ENCODE peak calls at places on chromosome 5, in six cellular contexts. W is endothelial cell of umbilical vein, H is AG09319, Z is astrocyte, T is GM10248, N is fibroblast of lung. A is an unnamed sample.
A peak's percentile ranks its signal among the peaks of the same experiment; 100 is the strongest.

GRCh38 chr5:55702612-55703345 is 9.3 kb downstream of the SLC38A9 start:
- DNase-seq in W (no peak), H (no peak), Z (no peak), T (peak; percentile 25), N (no peak), A (no peak)

GRCh38 chr5:82613886-82614285 is 335.7 kb upstream of the RPS23 start:
- DNase-seq in W (no peak), H (no peak), Z (peak; percentile 65), T (no peak), N (peak; percentile 76), A (no peak)

GRCh38 chr5:85462957-85463356 is 1078.3 kb upstream of the EDIL3 start:
- DNase-seq in W (no peak), H (no peak), Z (no peak), T (no peak), N (no peak), A (no peak)

GRCh38 chr5:65926276-65926761 is at the start of gene ERBIN:
- DNase-seq in W (peak; percentile 90), H (peak; percentile 70), Z (peak; percentile 62), T (peak; percentile 53), N (peak; percentile 75), A (peak; percentile 68)

GRCh38 chr5:147321569-147321968 is 86.7 kb downstream of the STK32A start:
- DNase-seq in W (no peak), H (no peak), Z (no peak), T (no peak), N (no peak), A (no peak)

GRCh38 chr5:92939428-92939827 is 641.6 kb downstream of the NR2F1-AS1 start:
- DNase-seq in W (peak; percentile 57), H (no peak), Z (no peak), T (no peak), N (no peak), A (no peak)

GRCh38 chr5:179243333-179243732 is 101.9 kb downstream of the ADAMTS2 start:
- DNase-seq in W (no peak), H (no peak), Z (no peak), T (no peak), N (peak; percentile 24), A (peak; percentile 39)

GRCh38 chr5:142925795-142926194 is 155.6 kb downstream of the ARHGAP26 start:
- DNase-seq in W (peak; percentile 91), H (peak; percentile 59), Z (peak; percentile 85), T (no peak), N (peak; percentile 87), A (peak; percentile 82)

GRCh38 chr5:151718168-151718567 is 31.5 kb upstream of the SPARC start:
- DNase-seq in W (no peak), H (no peak), Z (peak; percentile 52), T (no peak), N (peak; percentile 61), A (peak; percentile 75)

GRCh38 chr5:141958113-141958512 is at the start of gene PCDH12:
- DNase-seq in W (peak; percentile 87), H (no peak), Z (no peak), T (peak; percentile 10), N (no peak), A (no peak)

GRCh38 chr5:59062986-59063683 is 480.3 kb downstream of the RAB3C start:
- DNase-seq in W (no peak), H (no peak), Z (peak; percentile 83), T (no peak), N (peak; percentile 81), A (no peak)

GRCh38 chr5:172869734-172870133 is 35.7 kb downstream of the ERGIC1 start:
- DNase-seq in W (no peak), H (no peak), Z (no peak), T (no peak), N (peak; percentile 26), A (no peak)

GRCh38 chr5:14246350-14247053 is 103.4 kb downstream of the TRIO start:
- DNase-seq in W (no peak), H (no peak), Z (no peak), T (no peak), N (no peak), A (no peak)

GRCh38 chr5:6408627-6409446 is 30.5 kb upstream of the MED10 start:
- DNase-seq in W (no peak), H (no peak), Z (peak; percentile 0), T (no peak), N (no peak), A (no peak)

GRCh38 chr5:39446231-39446630 is 21.5 kb upstream of the DAB2 start:
- DNase-seq in W (no peak), H (no peak), Z (no peak), T (no peak), N (no peak), A (no peak)

GRCh38 chr5:159814810-159815585 is 101.3 kb upstream of the ADRA1B start:
- DNase-seq in W (no peak), H (no peak), Z (peak; percentile 10), T (no peak), N (no peak), A (no peak)

GRCh38 chr5:93915142-93915553 is 173.7 kb upstream of the POU5F2 start:
- DNase-seq in W (peak; percentile 50), H (peak; percentile 15), Z (peak; percentile 49), T (peak; percentile 10), N (peak; percentile 63), A (peak; percentile 73)

GRCh38 chr5:154923441-154924430 is 14.3 kb downstream of the GEMIN5 start:
- DNase-seq in W (no peak), H (no peak), Z (peak; percentile 88), T (no peak), N (peak; percentile 88), A (no peak)

GRCh38 chr5:107469485-107469884 is 201.3 kb downstream of the EFNA5 start:
- DNase-seq in W (peak; percentile 96), H (peak; percentile 51), Z (peak; percentile 96), T (no peak), N (peak; percentile 97), A (peak; percentile 54)

GRCh38 chr5:123997354-123998215 is 485.6 kb downstream of the CSNK1G3 start:
- DNase-seq in W (no peak), H (peak; percentile 45), Z (peak; percentile 85), T (no peak), N (peak; percentile 87), A (peak; percentile 93)

GRCh38 chr5:106640511-106640910 is 1030.2 kb downstream of the EFNA5 start:
- DNase-seq in W (no peak), H (no peak), Z (no peak), T (no peak), N (peak; percentile 7), A (no peak)

GRCh38 chr5:29811914-29812679 is 1381.4 kb upstream of the CDH6 start:
- DNase-seq in W (no peak), H (no peak), Z (no peak), T (no peak), N (no peak), A (no peak)

GRCh38 chr5:131640043-131640856 is 5.2 kb upstream of the RAPGEF6 start:
- DNase-seq in W (peak; percentile 29), H (no peak), Z (peak; percentile 28), T (peak; percentile 27), N (peak; percentile 50), A (peak; percentile 21)

GRCh38 chr5:77180167-77181081 is 30.1 kb upstream of the PDE8B start:
- DNase-seq in W (no peak), H (no peak), Z (no peak), T (no peak), N (peak; percentile 14), A (no peak)

GRCh38 chr5:149445739-149446369 is 66.8 kb upstream of the IL17B start:
- DNase-seq in W (peak; percentile 89), H (peak; percentile 97), Z (peak; percentile 99), T (no peak), N (peak; percentile 99), A (peak; percentile 100)

GRCh38 chr5:76819851-76820280 is 1.0 kb downstream of the F2RL1 start:
- DNase-seq in W (no peak), H (no peak), Z (no peak), T (no peak), N (peak; percentile 18), A (no peak)

GRCh38 chr5:33892419-33893151 is 795 bp upstream of the ADAMTS12 start:
- DNase-seq in W (no peak), H (peak; percentile 91), Z (peak; percentile 98), T (no peak), N (peak; percentile 99), A (peak; percentile 89)

GRCh38 chr5:33761139-33761538 is 130.7 kb downstream of the ADAMTS12 start:
- DNase-seq in W (no peak), H (no peak), Z (peak; percentile 67), T (no peak), N (peak; percentile 75), A (peak; percentile 30)

GRCh38 chr5:51371052-51371451 is 12.2 kb upstream of the ISL1 start:
- DNase-seq in W (no peak), H (no peak), Z (no peak), T (no peak), N (no peak), A (no peak)
- TF ChIP-seq CTCF in W (no peak), H (no peak), Z (no peak), T (no peak), N (no peak), A (no peak)

DNA sequence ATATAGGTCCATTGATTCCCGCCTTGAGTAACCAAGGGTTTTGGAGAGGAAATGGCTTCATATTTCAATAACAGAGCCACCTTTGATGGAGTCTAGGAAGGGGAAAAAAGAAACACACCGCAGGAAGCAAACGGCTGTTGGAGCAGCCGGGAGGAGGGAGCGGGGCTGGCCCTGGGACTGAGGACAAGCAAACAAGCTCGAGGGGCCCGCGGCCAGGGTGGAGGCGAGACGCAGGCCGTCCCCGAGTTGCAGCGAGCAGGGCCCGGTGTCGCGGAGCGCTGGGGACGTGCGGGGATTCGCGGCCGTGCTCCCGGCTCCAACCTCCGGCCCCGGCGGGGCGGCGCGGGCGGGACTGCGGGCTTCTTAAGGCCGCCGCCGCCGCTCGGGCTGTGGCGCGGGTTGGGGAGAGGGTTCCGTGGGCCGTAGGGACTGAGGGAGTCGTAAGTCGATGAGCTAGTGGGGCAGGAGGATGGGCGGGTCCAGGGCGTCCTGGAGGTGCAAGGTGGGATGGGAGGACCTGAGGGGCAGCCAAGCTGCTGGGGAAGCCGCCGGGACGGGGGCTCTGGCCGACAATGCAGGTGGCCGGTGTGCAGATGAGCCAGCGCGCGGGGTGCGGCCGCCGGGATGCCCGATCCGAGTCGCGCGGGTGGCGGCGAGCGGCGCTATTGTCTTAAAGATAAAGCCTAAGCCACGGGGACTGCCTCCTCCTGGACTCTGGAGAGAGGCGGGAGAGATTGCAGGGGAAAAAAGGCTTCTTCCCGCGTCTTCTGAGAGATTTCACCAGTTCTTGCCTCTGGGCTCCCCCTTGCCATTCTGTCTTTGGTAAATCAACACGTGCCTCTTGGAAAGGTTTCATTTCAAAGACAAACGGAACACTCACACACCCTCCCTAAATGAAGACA is 1.5 kb upstream of the HAPLN1 start:
- DNase-seq in W (peak; percentile 71), H (peak; percentile 46), Z (peak; percentile 62), T (peak; percentile 53), N (peak; percentile 78), A (peak; percentile 8)
- TF ChIP-seq CTCF in W (peak; percentile 68), H (peak; percentile 61), Z (peak; percentile 38), T (peak; percentile 55), N (peak; percentile 50), A (peak; percentile 29)

DNA sequence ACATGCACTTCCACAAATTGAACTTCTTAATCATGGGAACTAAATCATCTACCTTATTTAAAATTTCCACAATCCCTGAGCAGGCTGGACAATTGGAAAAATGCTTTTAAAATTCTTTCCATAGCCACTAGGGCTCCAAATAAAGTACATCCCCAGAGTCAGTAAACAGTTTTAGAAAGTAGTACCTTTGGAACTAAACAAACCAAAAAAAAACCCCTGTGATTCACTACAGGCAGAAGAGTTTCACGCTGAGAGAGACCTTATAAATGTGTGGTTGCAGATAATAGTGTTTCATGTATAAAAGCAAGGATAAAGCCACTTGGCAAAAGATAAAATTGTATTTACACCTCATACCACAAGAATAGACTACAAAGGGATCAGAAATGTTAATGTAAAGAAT is 11.8 kb upstream of the HMGCR start:
- DNase-seq in W (no peak), H (no peak), Z (no peak), T (no peak), N (no peak), A (no peak)
- TF ChIP-seq CTCF in W (no peak), H (no peak), Z (peak; percentile 20), T (no peak), N (no peak), A (peak; percentile 40)

GRCh38 chr5:89929173-89929572 is 480.4 kb downstream of the CETN3 start:
- DNase-seq in W (no peak), H (no peak), Z (no peak), T (no peak), N (no peak), A (no peak)
- TF ChIP-seq CTCF in W (no peak), H (no peak), Z (no peak), T (no peak), N (no peak), A (no peak)

A was measured in HFFc6.